ENCODE peak calls at places on chromosomes 4 and X, in six cellular contexts. E, F, D, C, S and O are unnamed samples.

GRCh38 chr4:8407316-8407715 is 33.2 kb downstream of the ACOX3 start:
- DNase-seq in C (no peak), F (no peak), D (no peak), E (no peak), S (no peak), O (no peak)

GRCh38 chr4:53935780-53936179 is 128.6 kb downstream of the CHIC2 start:
- DNase-seq in F (no peak), S (no peak), C (no peak), E (peak; percentile 84), D (no peak), O (no peak)

GRCh38 chr4:126242679-126243390 is 928.1 kb downstream of the FAT4 start:
- DNase-seq in D (no peak), S (no peak), C (no peak), E (no peak), F (no peak), O (no peak)

GRCh38 chrX:129779747-129780146 is at the start of gene SASH3:
- DNase-seq in S (no peak), F (no peak), C (no peak), E (no peak), D (no peak), O (no peak)

GRCh38 chrX:78029663-78030062 is 60.2 kb upstream of the PGAM4 start:
- DNase-seq in F (no peak), D (peak; percentile 47), C (no peak), S (no peak), E (peak; percentile 33), O (no peak)

GRCh38 chr4:3766791-3767561 is 791 bp downstream of the ADRA2C start:
- DNase-seq in C (peak; percentile 60), D (no peak), S (peak; percentile 77), E (no peak), F (no peak), O (no peak)

GRCh38 chrX:111649641-111650040 is 31.3 kb upstream of the ALG13 start:
- DNase-seq in C (no peak), D (no peak), S (no peak), E (no peak), F (no peak), O (no peak)

GRCh38 chr4:37389967-37390580 is 145.5 kb downstream of the NWD2 start:
- DNase-seq in S (peak; percentile 21), E (peak; percentile 41), C (no peak), D (peak; percentile 38), F (no peak), O (no peak)

GRCh38 chr4:22385615-22386014 is 130.3 kb downstream of the ADGRA3 start:
- DNase-seq in D (no peak), E (peak; percentile 74), F (no peak), S (no peak), C (no peak), O (no peak)

GRCh38 chrX:71128166-71128833 is 9.9 kb downstream of the MED12 start:
- DNase-seq in S (no peak), E (peak; percentile 64), C (no peak), F (no peak), D (no peak), O (no peak)

GRCh38 chr4:173013232-173013932 is 155.2 kb upstream of the GALNT7 start:
- DNase-seq in E (peak; percentile 48), S (peak; percentile 71), F (peak; percentile 1), D (peak; percentile 34), C (no peak), O (peak; percentile 41)

GRCh38 chrX:72121381-72121780 is 10.3 kb downstream of the RTL5 start:
- DNase-seq in E (peak; percentile 75), C (no peak), F (no peak), D (no peak), S (no peak), O (no peak)

GRCh38 chr4:158333820-158334219 is 123.5 kb downstream of the TMEM144 start:
- DNase-seq in S (no peak), E (no peak), F (no peak), C (no peak), D (no peak), O (no peak)

GRCh38 chr4:98710831-98711230 is 52.4 kb upstream of the TSPAN5 start:
- DNase-seq in E (no peak), D (no peak), S (no peak), F (no peak), C (no peak), O (no peak)

GRCh38 chr4:172143605-172144314 is 330.6 kb downstream of the GALNTL6 start:
- DNase-seq in F (no peak), D (no peak), S (no peak), E (no peak), C (no peak), O (no peak)